ENCODE peak calls at places on chromosomes 13 and 19, in nine cellular contexts. J, Z, S, K, F, Y, X, O and L are unnamed samples.

GRCh38 chr19:51965583-51965982 is 21.1 kb downstream of the ZNF350 start:
- DNase-seq in J (no peak), Z (no peak), S (no peak), K (no peak), F (no peak), Y (no peak), X (no peak), O (no peak), L (no peak)

GRCh38 chr13:99426426-99426825 is 74.8 kb upstream of the TM9SF2 start:
- DNase-seq in J (no peak), Z (no peak), S (no peak), K (no peak), F (no peak), Y (no peak), X (no peak), O (no peak), L (no peak)

GRCh38 chr13:113297370-113297871 is 382 bp downstream of the LAMP1 start:
- DNase-seq in J (peak; percentile 41), Z (peak; percentile 61), S (peak; percentile 64), K (peak; percentile 29), F (no peak), Y (no peak), X (no peak), O (no peak), L (peak; percentile 26)

GRCh38 chr13:39317284-39317683 is 279.0 kb downstream of the NHLRC3 start:
- DNase-seq in J (peak; percentile 53), Z (peak; percentile 72), S (no peak), K (peak; percentile 25), F (peak; percentile 29), Y (peak; percentile 47), X (no peak), O (no peak), L (peak; percentile 11)

GRCh38 chr13:78630509-78630908 is 27.2 kb upstream of the POU4F1 start:
- DNase-seq in J (no peak), Z (no peak), S (no peak), K (no peak), F (no peak), Y (no peak), X (no peak), O (no peak), L (no peak)

GRCh38 chr19:17117250-17117789 is 41.7 kb downstream of the MYO9B start:
- DNase-seq in J (no peak), Z (no peak), S (peak; percentile 24), K (no peak), F (no peak), Y (no peak), X (no peak), O (no peak), L (no peak)

GRCh38 chr13:45102136-45102802 is 18.0 kb upstream of the GTF2F2 start:
- DNase-seq in J (no peak), Z (no peak), S (no peak), K (peak; percentile 7), F (no peak), Y (no peak), X (no peak), O (peak; percentile 63), L (no peak)

GRCh38 chr19:56253737-56254136 is 18.8 kb upstream of the EDDM13 start:
- DNase-seq in J (no peak), Z (no peak), S (peak; percentile 13), K (peak; percentile 70), F (peak; percentile 15), Y (no peak), X (peak; percentile 68), O (no peak), L (no peak)

GRCh38 chr19:49812452-49812996 is 568 bp downstream of the FUZ start:
- DNase-seq in J (no peak), Z (no peak), S (no peak), K (no peak), F (no peak), Y (no peak), X (no peak), O (no peak), L (no peak)

GRCh38 chr19:49816616-49817015 is 1.5 kb upstream of the MED25 start:
- DNase-seq in J (no peak), Z (no peak), S (no peak), K (no peak), F (no peak), Y (no peak), X (no peak), O (no peak), L (no peak)

GRCh38 chr19:49811328-49811727 is 1.8 kb downstream of the FUZ start:
- DNase-seq in J (no peak), Z (no peak), S (no peak), K (no peak), F (no peak), Y (no peak), X (no peak), O (no peak), L (no peak)

GRCh38 chr19:49812997-49813861 is at the start of gene FUZ:
- DNase-seq in J (peak; percentile 99), Z (peak; percentile 98), S (peak; percentile 85), K (peak; percentile 99), F (peak; percentile 99), Y (peak; percentile 97), X (peak; percentile 99), O (peak; percentile 97), L (peak; percentile 97)

DNA sequence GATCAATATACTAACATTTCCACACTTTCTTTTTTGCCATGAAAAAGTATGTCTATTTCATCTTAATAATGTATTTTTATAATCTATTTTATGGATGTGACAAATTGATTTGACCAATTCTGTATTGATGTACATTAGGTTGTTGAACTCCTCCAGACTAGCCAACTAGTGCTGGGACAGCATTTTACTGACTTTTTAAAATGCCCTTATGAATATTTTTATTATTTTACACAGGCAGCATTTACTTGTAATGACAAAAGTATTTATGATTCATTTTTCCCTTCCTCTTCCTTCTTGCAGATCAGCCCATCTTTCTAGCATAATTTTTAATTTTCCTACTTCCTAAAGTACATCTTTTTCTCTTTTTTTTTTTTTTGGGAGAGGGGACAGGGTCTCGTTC is 918 bp upstream of the FUZ start:
- DNase-seq in J (no peak), Z (no peak), S (no peak), K (no peak), F (no peak), Y (no peak), X (no peak), O (no peak), L (no peak)
- H3K4me3 ChIP-seq in J (no peak overlapping the region), Z (no peak overlapping the region), S (peak overlapping the region; percentile 77), K (peak overlapping the region; percentile 98), F (peak overlapping the region; percentile 88), Y (peak overlapping the region; percentile 68), X (peak overlapping the region; percentile 63), O (no peak overlapping the region), L (no peak overlapping the region)

GRCh38 chr19:2032296-2032941 is 16.9 kb upstream of the BTBD2 start:
- DNase-seq in J (peak; percentile 97), Z (peak; percentile 98), S (no peak), K (peak; percentile 90), F (peak; percentile 54), Y (peak; percentile 96), X (peak; percentile 92), O (no peak), L (peak; percentile 97)
- H3K4me3 ChIP-seq in J (no peak overlapping the region), Z (no peak overlapping the region), S (no peak overlapping the region), K (peak overlapping the region; percentile 29), F (no peak overlapping the region), Y (peak overlapping the region; percentile 50), X (no peak overlapping the region), O (no peak overlapping the region), L (no peak overlapping the region)

GRCh38 chr19:53905787-53906186 is 3.3 kb upstream of the CACNG7 start:
- DNase-seq in J (no peak), Z (no peak), S (no peak), K (no peak), F (no peak), Y (no peak), X (no peak), O (no peak), L (no peak)

GRCh38 chr19:53907690-53908089 is 1.4 kb upstream of the CACNG7 start:
- DNase-seq in J (no peak), Z (no peak), S (no peak), K (no peak), F (no peak), Y (no peak), X (no peak), O (no peak), L (no peak)

GRCh38 chr19:53906211-53907192 is 2.6 kb upstream of the CACNG7 start:
- DNase-seq in J (peak; percentile 32), Z (no peak), S (peak; percentile 51), K (no peak), F (no peak), Y (peak; percentile 45), X (peak; percentile 55), O (peak; percentile 49), L (peak; percentile 36)

GRCh38 chr19:53908106-53908932 is 759 bp upstream of the CACNG7 start:
- DNase-seq in J (peak; percentile 24), Z (no peak), S (peak; percentile 36), K (peak; percentile 66), F (peak; percentile 30), Y (peak; percentile 40), X (peak; percentile 85), O (peak; percentile 77), L (no peak)

DNA sequence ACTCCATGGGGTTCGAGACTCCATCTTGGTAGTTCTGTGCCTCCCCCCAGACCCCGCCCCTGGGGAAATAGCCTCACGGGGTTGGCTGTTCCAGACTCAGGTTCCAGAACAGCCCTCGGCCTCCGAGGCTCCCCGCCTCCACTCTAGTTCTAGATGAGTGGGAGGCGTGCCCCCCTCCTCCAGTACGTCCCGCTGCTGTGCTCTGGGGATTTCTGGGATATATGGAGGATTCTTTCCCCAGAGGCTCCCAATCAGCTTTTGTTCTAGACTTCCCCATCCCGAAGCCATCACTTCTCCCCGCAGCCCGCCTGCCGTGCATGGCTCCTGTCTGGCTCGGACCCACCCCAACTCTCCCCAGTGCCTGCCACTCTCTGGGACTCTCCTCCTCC is 1.9 kb upstream of the CACNG7 start:
- DNase-seq in J (no peak), Z (no peak), S (no peak), K (no peak), F (no peak), Y (no peak), X (peak; percentile 54), O (no peak), L (no peak)
- H3K4me3 ChIP-seq in J (no peak overlapping the region), Z (no peak overlapping the region), S (no peak overlapping the region), K (no peak overlapping the region), F (no peak overlapping the region), Y (peak overlapping the region; percentile 4), X (peak overlapping the region; percentile 30), O (no peak overlapping the region), L (no peak overlapping the region)

GRCh38 chr19:50417850-50418185 is 920 bp upstream of the SPIB start:
- DNase-seq in J (no peak), Z (no peak), S (no peak), K (no peak), F (no peak), Y (no peak), X (no peak), O (no peak), L (no peak)

GRCh38 chr19:50419580-50420035 is 870 bp downstream of the SPIB start:
- DNase-seq in J (no peak), Z (no peak), S (peak; percentile 77), K (no peak), F (no peak), Y (no peak), X (no peak), O (no peak), L (no peak)

GRCh38 chr19:50418186-50419021 is at the start of gene SPIB:
- DNase-seq in J (no peak), Z (no peak), S (peak; percentile 81), K (no peak), F (no peak), Y (no peak), X (no peak), O (no peak), L (no peak)

GRCh38 chr19:50420127-50420526 is 1.4 kb downstream of the SPIB start:
- DNase-seq in J (no peak), Z (no peak), S (no peak), K (no peak), F (no peak), Y (no peak), X (no peak), O (no peak), L (no peak)

GRCh38 chr19:50419022-50419579 is 363 bp downstream of the SPIB start:
- DNase-seq in J (no peak), Z (no peak), S (no peak), K (no peak), F (no peak), Y (no peak), X (no peak), O (no peak), L (no peak)
- H3K4me3 ChIP-seq in J (no peak overlapping the region), Z (no peak overlapping the region), S (peak overlapping the region; percentile 71), K (no peak overlapping the region), F (no peak overlapping the region), Y (peak overlapping the region; percentile 44), X (no peak overlapping the region), O (no peak overlapping the region), L (no peak overlapping the region)